ENCODE peak calls at places on chromosome 7, in eight cellular contexts. F, T, V, J, G, K, X and C are unnamed samples.

GRCh38 chr7:140062118-140062527 is 628 bp downstream of the PARP12 start:
- DNase-seq in F (peak), T (no peak), V (peak), J (no peak), G (peak), K (peak), X (peak), C (no peak)

GRCh38 chr7:2004841-2005351 is 227.8 kb downstream of the MAD1L1 start:
- DNase-seq in F (no peak), T (no peak), V (no peak), J (no peak), G (no peak), K (no peak), X (no peak), C (no peak)

GRCh38 chr7:152574892-152575511 is 100.9 kb downstream of the XRCC2 start:
- DNase-seq in F (no peak), T (no peak), V (no peak), J (no peak), G (no peak), K (no peak), X (no peak), C (no peak)

GRCh38 chr7:135129579-135129978 is 18.3 kb upstream of the TMEM140 start:
- DNase-seq in F (no peak), T (no peak), V (no peak), J (no peak), G (no peak), K (no peak), X (no peak), C (no peak)

GRCh38 chr7:92815412-92815811 is 21.0 kb downstream of the CDK6 start:
- DNase-seq in F (no peak), T (no peak), V (no peak), J (no peak), G (no peak), K (no peak), X (no peak), C (no peak)

GRCh38 chr7:39709768-39710291 is 86.5 kb downstream of the RALA start:
- DNase-seq in F (peak), T (no peak), V (no peak), J (no peak), G (no peak), K (no peak), X (peak), C (no peak)

GRCh38 chr7:55193245-55193644 is 171.9 kb upstream of the LANCL2 start:
- DNase-seq in F (no peak), T (no peak), V (no peak), J (no peak), G (no peak), K (no peak), X (peak), C (no peak)

GRCh38 chr7:151813997-151814396 is 62.9 kb downstream of the PRKAG2 start:
- DNase-seq in F (no peak), T (no peak), V (no peak), J (no peak), G (no peak), K (no peak), X (no peak), C (no peak)

GRCh38 chr7:51253157-51253556 is 63.5 kb downstream of the COBL start:
- DNase-seq in F (no peak), T (no peak), V (peak), J (no peak), G (no peak), K (no peak), X (peak), C (no peak)

GRCh38 chr7:43465581-43466554 is 117.0 kb upstream of the STK17A start:
- DNase-seq in F (no peak), T (peak), V (no peak), J (no peak), G (no peak), K (no peak), X (no peak), C (no peak)

GRCh38 chr7:30330134-30331111 is 46.0 kb downstream of the ZNRF2 start:
- DNase-seq in F (no peak), T (no peak), V (no peak), J (no peak), G (peak), K (no peak), X (no peak), C (no peak)

GRCh38 chr7:17140421-17140820 is 158.0 kb upstream of the AHR start:
- DNase-seq in F (no peak), T (no peak), V (no peak), J (no peak), G (no peak), K (no peak), X (no peak), C (no peak)

GRCh38 chr7:134014935-134015334 is 112.2 kb upstream of the LRGUK start:
- DNase-seq in F (no peak), T (no peak), V (no peak), J (no peak), G (no peak), K (no peak), X (no peak), C (no peak)

GRCh38 chr7:13279854-13280435 is 592.5 kb downstream of the ARL4A start:
- DNase-seq in F (no peak), T (peak), V (peak), J (no peak), G (no peak), K (no peak), X (no peak), C (no peak)

GRCh38 chr7:99362801-99363200 is 11.7 kb upstream of the ARPC1B start:
- DNase-seq in F (no peak), T (no peak), V (no peak), J (no peak), G (no peak), K (no peak), X (no peak), C (no peak)

GRCh38 chr7:4663239-4663638 is 18.9 kb upstream of the FOXK1 start:
- DNase-seq in F (no peak), T (no peak), V (no peak), J (no peak), G (no peak), K (no peak), X (no peak), C (no peak)